ENCODE peak calls at places on chromosomes 11 and 22, in six cellular contexts. One of them, this sample, is unnamed.

GRCh38 chr11:75264356-75264755 is 23.8 kb downstream of the TPBGL start:
- DNase-seq in neuronal stem cell: no peak
- DNase-seq in colonic mucosa: no peak
- DNase-seq in RWPE1: no peak
- DNase-seq in MM.1S: no peak
- DNase-seq in CD8-positive, alpha-beta T cell: no peak
- DNase-seq in this sample: no peak

GRCh38 chr11:130383363-130384168 is 44.8 kb downstream of the ADAMTS8 start:
- DNase-seq in MM.1S: no peak
- DNase-seq in neuronal stem cell: peak; percentile 27
- DNase-seq in colonic mucosa: no peak
- DNase-seq in RWPE1: no peak
- DNase-seq in CD8-positive, alpha-beta T cell: no peak
- DNase-seq in this sample: no peak

GRCh38 chr22:46088541-46089311 is 61.6 kb upstream of the PPARA start:
- DNase-seq in RWPE1: no peak
- DNase-seq in MM.1S: no peak
- DNase-seq in colonic mucosa: no peak
- DNase-seq in neuronal stem cell: no peak
- DNase-seq in CD8-positive, alpha-beta T cell: no peak
- DNase-seq in this sample: no peak

GRCh38 chr11:123474994-123475393 is 44.9 kb downstream of the GRAMD1B start:
- DNase-seq in CD8-positive, alpha-beta T cell: no peak
- DNase-seq in MM.1S: no peak
- DNase-seq in neuronal stem cell: no peak
- DNase-seq in RWPE1: no peak
- DNase-seq in colonic mucosa: no peak
- DNase-seq in this sample: no peak

GRCh38 chr11:117979481-117980211 is 6.5 kb upstream of the IL10RA start:
- DNase-seq in CD8-positive, alpha-beta T cell: no peak
- DNase-seq in MM.1S: no peak
- DNase-seq in colonic mucosa: no peak
- DNase-seq in neuronal stem cell: no peak
- DNase-seq in RWPE1: no peak
- DNase-seq in this sample: no peak

GRCh38 chr11:26974068-26974790 is 19.7 kb upstream of the FIBIN start:
- DNase-seq in CD8-positive, alpha-beta T cell: no peak
- DNase-seq in neuronal stem cell: no peak
- DNase-seq in MM.1S: no peak
- DNase-seq in RWPE1: no peak
- DNase-seq in colonic mucosa: no peak
- DNase-seq in this sample: no peak

GRCh38 chr11:37451903-37452302 is 853.9 kb upstream of the RAG2 start:
- DNase-seq in neuronal stem cell: no peak
- DNase-seq in MM.1S: no peak
- DNase-seq in colonic mucosa: no peak
- DNase-seq in RWPE1: no peak
- DNase-seq in CD8-positive, alpha-beta T cell: no peak
- DNase-seq in this sample: no peak

GRCh38 chr11:15641191-15641810 is 526.6 kb downstream of the INSC start:
- DNase-seq in colonic mucosa: no peak
- DNase-seq in neuronal stem cell: no peak
- DNase-seq in CD8-positive, alpha-beta T cell: no peak
- DNase-seq in MM.1S: no peak
- DNase-seq in RWPE1: no peak
- DNase-seq in this sample: no peak

GRCh38 chr11:15011741-15012140 is 39.6 kb upstream of the CALCA start:
- DNase-seq in neuronal stem cell: no peak
- DNase-seq in CD8-positive, alpha-beta T cell: no peak
- DNase-seq in RWPE1: no peak
- DNase-seq in colonic mucosa: no peak
- DNase-seq in MM.1S: no peak
- DNase-seq in this sample: no peak

GRCh38 chr11:19674831-19675230 is 37.8 kb upstream of the NAV2 start:
- DNase-seq in neuronal stem cell: no peak
- DNase-seq in RWPE1: no peak
- DNase-seq in CD8-positive, alpha-beta T cell: no peak
- DNase-seq in colonic mucosa: no peak
- DNase-seq in MM.1S: no peak
- DNase-seq in this sample: no peak

GRCh38 chr22:44136112-44136511 is 44.6 kb upstream of the PARVG start:
- DNase-seq in MM.1S: no peak
- DNase-seq in CD8-positive, alpha-beta T cell: no peak
- DNase-seq in colonic mucosa: no peak
- DNase-seq in neuronal stem cell: no peak
- DNase-seq in RWPE1: no peak
- DNase-seq in this sample: no peak

GRCh38 chr22:36221799-36222751 is 17.3 kb downstream of the APOL2 start:
- DNase-seq in CD8-positive, alpha-beta T cell: peak; percentile 70
- DNase-seq in RWPE1: no peak
- DNase-seq in neuronal stem cell: peak; percentile 17
- DNase-seq in MM.1S: peak; percentile 63
- DNase-seq in colonic mucosa: peak; percentile 41
- DNase-seq in this sample: peak; percentile 34

GRCh38 chr22:34502821-34503220 is 563.1 kb upstream of the ISX start:
- DNase-seq in MM.1S: no peak
- DNase-seq in RWPE1: no peak
- DNase-seq in CD8-positive, alpha-beta T cell: no peak
- DNase-seq in neuronal stem cell: no peak
- DNase-seq in colonic mucosa: no peak
- DNase-seq in this sample: no peak

GRCh38 chr11:133821776-133822175 is 23.5 kb downstream of the SPATA19 start:
- DNase-seq in colonic mucosa: peak; percentile 46
- DNase-seq in RWPE1: no peak
- DNase-seq in neuronal stem cell: peak; percentile 72
- DNase-seq in MM.1S: peak; percentile 26
- DNase-seq in CD8-positive, alpha-beta T cell: no peak
- DNase-seq in this sample: no peak

GRCh38 chr11:12540075-12540685 is 134.0 kb upstream of the TEAD1 start:
- DNase-seq in RWPE1: no peak
- DNase-seq in neuronal stem cell: no peak
- DNase-seq in CD8-positive, alpha-beta T cell: no peak
- DNase-seq in MM.1S: no peak
- DNase-seq in colonic mucosa: no peak
- DNase-seq in this sample: no peak

GRCh38 chr11:113118104-113118503 is 156.9 kb downstream of the NCAM1 start:
- DNase-seq in CD8-positive, alpha-beta T cell: no peak
- DNase-seq in RWPE1: no peak
- DNase-seq in MM.1S: no peak
- DNase-seq in neuronal stem cell: no peak
- DNase-seq in colonic mucosa: no peak
- DNase-seq in this sample: no peak

GRCh38 chr11:16791494-16791961 is 53.1 kb downstream of the C11orf58 start:
- DNase-seq in RWPE1: peak; percentile 84
- DNase-seq in CD8-positive, alpha-beta T cell: no peak
- DNase-seq in colonic mucosa: no peak
- DNase-seq in MM.1S: no peak
- DNase-seq in neuronal stem cell: no peak
- DNase-seq in this sample: no peak

DNA sequence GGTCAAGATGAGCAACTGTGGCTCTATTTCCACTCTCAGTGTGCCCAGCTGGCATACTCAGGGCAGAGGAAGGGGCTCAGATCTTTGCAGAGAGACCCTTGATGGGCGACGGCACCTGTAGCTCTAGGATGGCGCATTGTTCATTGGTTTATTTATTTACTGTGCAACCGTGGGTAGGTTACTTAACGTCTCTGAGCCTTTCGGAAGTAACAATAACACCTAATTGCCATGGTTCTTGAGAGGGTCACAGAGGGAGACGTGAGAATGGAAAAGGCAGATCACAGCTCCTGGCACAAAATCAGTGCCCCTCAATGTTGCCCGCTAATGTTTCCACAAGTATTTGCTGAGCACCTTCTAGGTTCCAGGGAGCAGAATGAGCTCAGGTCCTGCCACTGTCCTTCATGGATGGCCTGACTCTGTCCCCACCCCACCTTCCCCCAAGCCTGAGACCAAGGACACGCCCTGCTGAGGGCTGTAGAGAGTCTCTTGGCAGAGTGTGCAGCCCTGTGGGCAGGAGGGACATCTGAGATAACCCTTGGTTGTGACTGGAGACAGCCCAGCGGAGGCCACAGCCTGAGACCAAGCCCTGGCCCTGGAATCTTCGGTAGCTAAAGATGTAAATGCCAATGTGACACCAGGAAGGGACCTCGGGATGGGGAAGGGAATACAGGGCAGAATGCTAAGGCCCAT is 780 bp upstream of the ALDH3B2 start:
- DNase-seq in MM.1S: no peak
- DNase-seq in neuronal stem cell: no peak
- DNase-seq in colonic mucosa: peak; percentile 48
- DNase-seq in CD8-positive, alpha-beta T cell: no peak
- DNase-seq in RWPE1: no peak
- DNase-seq in this sample: no peak
- H3K27ac ChIP-seq in MM.1S: no peak overlapping the region
- H3K27ac ChIP-seq in neuronal stem cell: no peak overlapping the region
- H3K27ac ChIP-seq in colonic mucosa: peak overlapping the region; percentile 50
- H3K27ac ChIP-seq in CD8-positive, alpha-beta T cell: no peak overlapping the region
- H3K27ac ChIP-seq in RWPE1: no peak overlapping the region
- H3K27ac ChIP-seq in this sample: no peak overlapping the region

GRCh38 chr11:120226242-120226641 is 13.7 kb upstream of the POU2F3 start:
- DNase-seq in neuronal stem cell: no peak
- DNase-seq in colonic mucosa: no peak
- DNase-seq in MM.1S: no peak
- DNase-seq in CD8-positive, alpha-beta T cell: no peak
- DNase-seq in RWPE1: no peak
- DNase-seq in this sample: no peak

GRCh38 chr11:120225372-120225909 is 14.5 kb upstream of the POU2F3 start:
- DNase-seq in CD8-positive, alpha-beta T cell: no peak
- DNase-seq in RWPE1: no peak
- DNase-seq in colonic mucosa: no peak
- DNase-seq in MM.1S: no peak
- DNase-seq in neuronal stem cell: no peak
- DNase-seq in this sample: no peak

GRCh38 chr11:120224386-120224785 is 13.6 kb downstream of the OAF start:
- DNase-seq in MM.1S: no peak
- DNase-seq in RWPE1: no peak
- DNase-seq in neuronal stem cell: no peak
- DNase-seq in CD8-positive, alpha-beta T cell: no peak
- DNase-seq in colonic mucosa: no peak
- DNase-seq in this sample: no peak

GRCh38 chr11:120223793-120224192 is 13.0 kb downstream of the OAF start:
- DNase-seq in neuronal stem cell: no peak
- DNase-seq in CD8-positive, alpha-beta T cell: no peak
- DNase-seq in MM.1S: no peak
- DNase-seq in RWPE1: no peak
- DNase-seq in colonic mucosa: no peak
- DNase-seq in this sample: no peak

DNA sequence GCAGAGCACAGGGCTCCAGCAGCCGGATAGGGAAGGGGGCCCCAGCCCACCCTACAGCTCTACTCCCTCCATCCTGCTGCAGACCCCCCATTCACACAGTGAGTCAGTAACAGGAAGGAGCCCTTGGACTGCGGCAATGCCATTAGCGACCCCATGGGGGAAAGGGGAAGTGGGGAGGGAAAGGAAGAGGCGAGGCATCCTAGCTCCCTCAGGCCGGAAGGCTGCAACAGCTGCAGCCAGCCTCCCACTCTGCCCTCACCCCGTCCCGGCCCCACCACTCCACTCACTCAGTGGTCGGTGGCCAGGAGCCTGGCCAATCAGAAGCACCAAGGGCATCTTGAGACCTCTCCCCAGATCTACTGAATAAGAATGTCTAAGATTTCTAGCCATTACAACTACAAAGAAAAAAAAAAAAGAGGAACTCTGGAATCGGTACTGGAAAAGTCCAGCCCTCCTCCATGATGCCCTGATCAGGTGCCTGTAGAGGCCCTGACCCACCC is 14.1 kb downstream of the OAF start:
- DNase-seq in RWPE1: no peak
- DNase-seq in neuronal stem cell: no peak
- DNase-seq in CD8-positive, alpha-beta T cell: no peak
- DNase-seq in MM.1S: no peak
- DNase-seq in colonic mucosa: no peak
- DNase-seq in this sample: no peak
- H3K27ac ChIP-seq in RWPE1: no peak overlapping the region
- H3K27ac ChIP-seq in neuronal stem cell: no peak overlapping the region
- H3K27ac ChIP-seq in CD8-positive, alpha-beta T cell: no peak overlapping the region
- H3K27ac ChIP-seq in MM.1S: no peak overlapping the region
- H3K27ac ChIP-seq in colonic mucosa: no peak overlapping the region
- H3K27ac ChIP-seq in this sample: no peak overlapping the region

GRCh38 chr11:44826922-44827643 is 100.3 kb downstream of the TSPAN18 start:
- DNase-seq in neuronal stem cell: no peak
- DNase-seq in RWPE1: no peak
- DNase-seq in CD8-positive, alpha-beta T cell: no peak
- DNase-seq in MM.1S: no peak
- DNase-seq in colonic mucosa: no peak
- DNase-seq in this sample: no peak

GRCh38 chr11:44823006-44823405 is 96.2 kb downstream of the TSPAN18 start:
- DNase-seq in CD8-positive, alpha-beta T cell: no peak
- DNase-seq in neuronal stem cell: no peak
- DNase-seq in MM.1S: no peak
- DNase-seq in RWPE1: no peak
- DNase-seq in colonic mucosa: no peak
- DNase-seq in this sample: no peak

GRCh38 chr11:44822369-44822768 is 95.6 kb downstream of the TSPAN18 start:
- DNase-seq in neuronal stem cell: no peak
- DNase-seq in colonic mucosa: no peak
- DNase-seq in MM.1S: no peak
- DNase-seq in RWPE1: no peak
- DNase-seq in CD8-positive, alpha-beta T cell: no peak
- DNase-seq in this sample: no peak

GRCh38 chr11:44823920-44824704 is 97.3 kb downstream of the TSPAN18 start:
- DNase-seq in neuronal stem cell: peak; percentile 90
- DNase-seq in RWPE1: no peak
- DNase-seq in colonic mucosa: no peak
- DNase-seq in CD8-positive, alpha-beta T cell: no peak
- DNase-seq in MM.1S: no peak
- DNase-seq in this sample: no peak

DNA sequence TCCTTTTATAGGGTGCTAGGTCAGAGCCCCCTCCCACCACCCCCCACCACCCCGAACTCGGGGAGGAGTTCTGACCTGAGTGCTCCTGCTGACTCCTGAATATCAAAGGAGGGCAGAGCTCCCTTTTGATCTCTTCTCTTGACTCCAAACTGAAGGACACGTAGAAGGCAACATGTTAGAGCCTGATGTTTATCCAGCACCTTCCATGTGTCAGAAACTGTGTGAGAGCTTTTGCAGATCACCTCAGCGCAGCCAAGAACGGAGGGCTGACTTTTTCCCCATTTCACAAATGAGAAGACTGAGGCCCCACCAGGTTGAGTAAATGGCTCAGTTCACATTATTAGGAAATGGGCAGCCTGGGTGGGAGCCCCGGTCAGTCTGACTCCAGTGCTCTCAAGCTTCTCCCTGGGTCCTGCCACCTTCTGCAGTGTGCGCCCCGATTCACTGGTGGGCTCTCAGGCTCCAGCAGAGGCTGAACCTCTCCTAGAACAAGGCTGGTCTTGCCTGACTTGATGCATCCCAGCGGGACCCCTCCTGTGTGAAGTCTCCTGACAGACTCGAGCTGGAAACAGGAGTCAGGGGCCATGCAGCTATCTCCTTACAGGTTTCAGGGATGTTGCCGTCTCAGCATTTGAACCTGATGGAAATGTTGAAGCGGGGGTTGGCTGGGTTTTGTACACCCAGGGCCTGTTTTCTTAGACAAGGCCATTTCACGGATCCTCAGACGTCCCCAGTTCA is 98.5 kb downstream of the TSPAN18 start:
- DNase-seq in MM.1S: no peak
- DNase-seq in neuronal stem cell: no peak
- DNase-seq in colonic mucosa: no peak
- DNase-seq in RWPE1: no peak
- DNase-seq in CD8-positive, alpha-beta T cell: no peak
- DNase-seq in this sample: no peak
- H3K27ac ChIP-seq in MM.1S: no peak overlapping the region
- H3K27ac ChIP-seq in neuronal stem cell: peak overlapping the region; percentile 92
- H3K27ac ChIP-seq in colonic mucosa: no peak overlapping the region
- H3K27ac ChIP-seq in RWPE1: no peak overlapping the region
- H3K27ac ChIP-seq in CD8-positive, alpha-beta T cell: no peak overlapping the region
- H3K27ac ChIP-seq in this sample: no peak overlapping the region

GRCh38 chr22:48641906-48642475 is 1185.7 kb downstream of the BRD1 start:
- DNase-seq in neuronal stem cell: no peak
- DNase-seq in MM.1S: no peak
- DNase-seq in RWPE1: no peak
- DNase-seq in CD8-positive, alpha-beta T cell: no peak
- DNase-seq in colonic mucosa: no peak
- DNase-seq in this sample: no peak
- H3K27ac ChIP-seq in neuronal stem cell: no peak overlapping the region
- H3K27ac ChIP-seq in MM.1S: no peak overlapping the region
- H3K27ac ChIP-seq in RWPE1: no peak overlapping the region
- H3K27ac ChIP-seq in CD8-positive, alpha-beta T cell: no peak overlapping the region
- H3K27ac ChIP-seq in colonic mucosa: no peak overlapping the region
- H3K27ac ChIP-seq in this sample: no peak overlapping the region